ENCODE peak calls at places on chromosomes 16 and 17, in nine cellular contexts. L is stimulated activated CD8-positive, alpha-beta memory T cell treated with anti-CD3 and anti-CD28 coated beads, Interleukin-4, amount 100 ng/mL, for 4 hours; I is amniotic stem cell; M is neural crest cell; U is CD8-positive, alpha-beta memory T cell; Q is NCI-H1417; O is activated T-helper 1 cell treated with Interleukin-2 at 50 U/mL for 16 hours; W is NCI-H2081; D is T-helper 17 cell. P is an unnamed sample.

GRCh38 chr17:34391241-34391640 is 28.2 kb upstream of the CCL1 start:
- DNase-seq in L (no peak), I (no peak), M (no peak), U (no peak), Q (no peak), O (no peak), W (no peak), D (no peak), P (no peak)

GRCh38 chr16:90046971-90047713 is 27.9 kb upstream of the DBNDD1 start:
- DNase-seq in L (no peak), I (no peak), M (peak), U (no peak), Q (peak), O (no peak), W (no peak), D (peak), P (no peak)

GRCh38 chr16:31072540-31073072 is 1.4 kb downstream of the ZNF668 start:
- DNase-seq in L (no peak), I (no peak), M (no peak), U (no peak), Q (no peak), O (no peak), W (no peak), D (no peak), P (peak)

GRCh38 chr16:81641403-81642106 is 137.5 kb upstream of the PLCG2 start:
- DNase-seq in L (no peak), I (no peak), M (no peak), U (no peak), Q (peak), O (no peak), W (peak), D (no peak), P (no peak)

GRCh38 chr16:23343643-23344612 is 41.8 kb downstream of the SCNN1B start:
- DNase-seq in L (no peak), I (no peak), M (no peak), U (no peak), Q (no peak), O (no peak), W (no peak), D (no peak), P (peak)

GRCh38 chr17:77666881-77667395 is 291.6 kb upstream of the TNRC6C start:
- DNase-seq in L (no peak), I (no peak), M (no peak), U (peak), Q (peak), O (peak), W (no peak), D (peak), P (no peak)

GRCh38 chr17:50035421-50035879 is 20.5 kb upstream of the ITGA3 start:
- DNase-seq in L (no peak), I (no peak), M (no peak), U (no peak), Q (no peak), O (no peak), W (no peak), D (no peak), P (no peak)

GRCh38 chr17:50963139-50963538 is 97.0 kb upstream of the TOB1 start:
- DNase-seq in L (no peak), I (no peak), M (no peak), U (no peak), Q (no peak), O (no peak), W (no peak), D (no peak), P (no peak)

GRCh38 chr17:5825717-5826330 is 241.5 kb upstream of the NLRP1 start:
- DNase-seq in L (no peak), I (no peak), M (no peak), U (no peak), Q (no peak), O (no peak), W (no peak), D (no peak), P (no peak)

GRCh38 chr16:20255002-20255401 is 72.3 kb downstream of the GP2 start:
- DNase-seq in L (no peak), I (no peak), M (no peak), U (no peak), Q (no peak), O (no peak), W (no peak), D (no peak), P (no peak)

GRCh38 chr17:17236295-17237025 is 508 bp downstream of the FLCN start:
- DNase-seq in L (no peak), I (peak), M (no peak), U (no peak), Q (no peak), O (no peak), W (no peak), D (no peak), P (no peak)

GRCh38 chr16:89577055-89577759 is 1.6 kb downstream of the CPNE7 start:
- DNase-seq in L (no peak), I (no peak), M (no peak), U (no peak), Q (no peak), O (no peak), W (no peak), D (no peak), P (no peak)

GRCh38 chr16:4021070-4021779 is 95.0 kb downstream of the ADCY9 start:
- DNase-seq in L (no peak), I (no peak), M (no peak), U (no peak), Q (peak), O (no peak), W (peak), D (no peak), P (peak)

GRCh38 chr17:67818110-67819002 is 6.9 kb upstream of the BPTF start:
- DNase-seq in L (no peak), I (no peak), M (no peak), U (no peak), Q (no peak), O (no peak), W (no peak), D (no peak), P (no peak)

GRCh38 chr16:68402748-68403040 is 45.6 kb downstream of the SMPD3 start:
- DNase-seq in L (no peak), I (no peak), M (no peak), U (no peak), Q (no peak), O (no peak), W (no peak), D (no peak), P (no peak)